ENCODE peak calls at places on chromosomes 7 and 10, in seven cellular contexts. One of them, this sample, is unnamed.

GRCh38 chr7:135098391-135098790 is 49.5 kb upstream of the TMEM140 start:
- DNase-seq in NCI-H1092 treated with DMSO at 0.1 percent for 48 hours: no peak
- DNase-seq in EL: peak
- DNase-seq in CD8-positive, alpha-beta memory T cell: no peak
- DNase-seq in naive thymus-derived CD4-positive, alpha-beta T cell: no peak
- DNase-seq in D341Med: no peak
- DNase-seq in stimulated activated CD8-positive, alpha-beta memory T cell treated with anti-CD3 and anti-CD28 coated beads, Interleukin-4, amount 100 ng/mL, for 4 hours: no peak
- DNase-seq in this sample: no peak

GRCh38 chr7:22016547-22016946 is 70.8 kb upstream of the CDCA7L start:
- DNase-seq in D341Med: peak
- DNase-seq in CD8-positive, alpha-beta memory T cell: no peak
- DNase-seq in NCI-H1092 treated with DMSO at 0.1 percent for 48 hours: peak
- DNase-seq in naive thymus-derived CD4-positive, alpha-beta T cell: no peak
- DNase-seq in EL: no peak
- DNase-seq in stimulated activated CD8-positive, alpha-beta memory T cell treated with anti-CD3 and anti-CD28 coated beads, Interleukin-4, amount 100 ng/mL, for 4 hours: no peak
- DNase-seq in this sample: peak

GRCh38 chr10:15595260-15595659 is 124.5 kb downstream of the ITGA8 start:
- DNase-seq in D341Med: no peak
- DNase-seq in EL: no peak
- DNase-seq in CD8-positive, alpha-beta memory T cell: no peak
- DNase-seq in stimulated activated CD8-positive, alpha-beta memory T cell treated with anti-CD3 and anti-CD28 coated beads, Interleukin-4, amount 100 ng/mL, for 4 hours: no peak
- DNase-seq in NCI-H1092 treated with DMSO at 0.1 percent for 48 hours: no peak
- DNase-seq in naive thymus-derived CD4-positive, alpha-beta T cell: no peak
- DNase-seq in this sample: no peak

GRCh38 chr10:33507662-33508425 is 173.4 kb upstream of the NRP1 start:
- DNase-seq in EL: no peak
- DNase-seq in D341Med: no peak
- DNase-seq in CD8-positive, alpha-beta memory T cell: no peak
- DNase-seq in NCI-H1092 treated with DMSO at 0.1 percent for 48 hours: no peak
- DNase-seq in stimulated activated CD8-positive, alpha-beta memory T cell treated with anti-CD3 and anti-CD28 coated beads, Interleukin-4, amount 100 ng/mL, for 4 hours: no peak
- DNase-seq in naive thymus-derived CD4-positive, alpha-beta T cell: no peak
- DNase-seq in this sample: no peak

GRCh38 chr10:113681533-113682470 is 2.1 kb downstream of the CASP7 start:
- DNase-seq in NCI-H1092 treated with DMSO at 0.1 percent for 48 hours: no peak
- DNase-seq in CD8-positive, alpha-beta memory T cell: no peak
- DNase-seq in D341Med: no peak
- DNase-seq in naive thymus-derived CD4-positive, alpha-beta T cell: no peak
- DNase-seq in EL: no peak
- DNase-seq in stimulated activated CD8-positive, alpha-beta memory T cell treated with anti-CD3 and anti-CD28 coated beads, Interleukin-4, amount 100 ng/mL, for 4 hours: no peak
- DNase-seq in this sample: no peak

GRCh38 chr10:61164458-61165160 is 220.6 kb upstream of the RHOBTB1 start:
- DNase-seq in naive thymus-derived CD4-positive, alpha-beta T cell: no peak
- DNase-seq in EL: peak
- DNase-seq in CD8-positive, alpha-beta memory T cell: no peak
- DNase-seq in stimulated activated CD8-positive, alpha-beta memory T cell treated with anti-CD3 and anti-CD28 coated beads, Interleukin-4, amount 100 ng/mL, for 4 hours: no peak
- DNase-seq in NCI-H1092 treated with DMSO at 0.1 percent for 48 hours: no peak
- DNase-seq in D341Med: no peak
- DNase-seq in this sample: no peak

GRCh38 chr10:2968401-2968800 is 98.9 kb upstream of the PFKP start:
- DNase-seq in naive thymus-derived CD4-positive, alpha-beta T cell: no peak
- DNase-seq in NCI-H1092 treated with DMSO at 0.1 percent for 48 hours: no peak
- DNase-seq in stimulated activated CD8-positive, alpha-beta memory T cell treated with anti-CD3 and anti-CD28 coated beads, Interleukin-4, amount 100 ng/mL, for 4 hours: no peak
- DNase-seq in EL: peak
- DNase-seq in D341Med: no peak
- DNase-seq in CD8-positive, alpha-beta memory T cell: no peak
- DNase-seq in this sample: no peak

GRCh38 chr7:103373866-103374643 is 26.6 kb downstream of the PSMC2 start:
- DNase-seq in CD8-positive, alpha-beta memory T cell: no peak
- DNase-seq in naive thymus-derived CD4-positive, alpha-beta T cell: no peak
- DNase-seq in EL: no peak
- DNase-seq in stimulated activated CD8-positive, alpha-beta memory T cell treated with anti-CD3 and anti-CD28 coated beads, Interleukin-4, amount 100 ng/mL, for 4 hours: no peak
- DNase-seq in D341Med: no peak
- DNase-seq in NCI-H1092 treated with DMSO at 0.1 percent for 48 hours: peak
- DNase-seq in this sample: no peak

GRCh38 chr10:79274279-79275104 is 72.8 kb upstream of the PPIF start:
- DNase-seq in CD8-positive, alpha-beta memory T cell: no peak
- DNase-seq in stimulated activated CD8-positive, alpha-beta memory T cell treated with anti-CD3 and anti-CD28 coated beads, Interleukin-4, amount 100 ng/mL, for 4 hours: no peak
- DNase-seq in EL: no peak
- DNase-seq in naive thymus-derived CD4-positive, alpha-beta T cell: no peak
- DNase-seq in D341Med: peak
- DNase-seq in NCI-H1092 treated with DMSO at 0.1 percent for 48 hours: peak
- DNase-seq in this sample: no peak

GRCh38 chr7:21336743-21337142 is 91.1 kb upstream of the SP4 start:
- DNase-seq in stimulated activated CD8-positive, alpha-beta memory T cell treated with anti-CD3 and anti-CD28 coated beads, Interleukin-4, amount 100 ng/mL, for 4 hours: no peak
- DNase-seq in EL: no peak
- DNase-seq in naive thymus-derived CD4-positive, alpha-beta T cell: no peak
- DNase-seq in CD8-positive, alpha-beta memory T cell: no peak
- DNase-seq in NCI-H1092 treated with DMSO at 0.1 percent for 48 hours: no peak
- DNase-seq in D341Med: no peak
- DNase-seq in this sample: peak

GRCh38 chr10:13765641-13766341 is 179.0 kb downstream of the PRPF18 start:
- DNase-seq in NCI-H1092 treated with DMSO at 0.1 percent for 48 hours: no peak
- DNase-seq in CD8-positive, alpha-beta memory T cell: no peak
- DNase-seq in stimulated activated CD8-positive, alpha-beta memory T cell treated with anti-CD3 and anti-CD28 coated beads, Interleukin-4, amount 100 ng/mL, for 4 hours: no peak
- DNase-seq in D341Med: no peak
- DNase-seq in EL: no peak
- DNase-seq in naive thymus-derived CD4-positive, alpha-beta T cell: no peak
- DNase-seq in this sample: no peak

GRCh38 chr7:117071597-117071996 is 118.3 kb downstream of the ST7 start:
- DNase-seq in naive thymus-derived CD4-positive, alpha-beta T cell: no peak
- DNase-seq in D341Med: no peak
- DNase-seq in CD8-positive, alpha-beta memory T cell: no peak
- DNase-seq in NCI-H1092 treated with DMSO at 0.1 percent for 48 hours: peak
- DNase-seq in stimulated activated CD8-positive, alpha-beta memory T cell treated with anti-CD3 and anti-CD28 coated beads, Interleukin-4, amount 100 ng/mL, for 4 hours: no peak
- DNase-seq in EL: no peak
- DNase-seq in this sample: peak

GRCh38 chr7:82235710-82236109 is 207.9 kb downstream of the CACNA2D1 start:
- DNase-seq in naive thymus-derived CD4-positive, alpha-beta T cell: no peak
- DNase-seq in EL: peak
- DNase-seq in D341Med: no peak
- DNase-seq in stimulated activated CD8-positive, alpha-beta memory T cell treated with anti-CD3 and anti-CD28 coated beads, Interleukin-4, amount 100 ng/mL, for 4 hours: no peak
- DNase-seq in NCI-H1092 treated with DMSO at 0.1 percent for 48 hours: peak
- DNase-seq in CD8-positive, alpha-beta memory T cell: no peak
- DNase-seq in this sample: peak

GRCh38 chr7:118233799-118234198 is 9.3 kb downstream of the ANKRD7 start:
- DNase-seq in NCI-H1092 treated with DMSO at 0.1 percent for 48 hours: no peak
- DNase-seq in EL: no peak
- DNase-seq in D341Med: no peak
- DNase-seq in naive thymus-derived CD4-positive, alpha-beta T cell: no peak
- DNase-seq in stimulated activated CD8-positive, alpha-beta memory T cell treated with anti-CD3 and anti-CD28 coated beads, Interleukin-4, amount 100 ng/mL, for 4 hours: no peak
- DNase-seq in CD8-positive, alpha-beta memory T cell: no peak
- DNase-seq in this sample: no peak

GRCh38 chr10:61621538-61622150 is 41.1 kb upstream of the CABCOCO1 start:
- DNase-seq in CD8-positive, alpha-beta memory T cell: no peak
- DNase-seq in D341Med: no peak
- DNase-seq in NCI-H1092 treated with DMSO at 0.1 percent for 48 hours: peak
- DNase-seq in stimulated activated CD8-positive, alpha-beta memory T cell treated with anti-CD3 and anti-CD28 coated beads, Interleukin-4, amount 100 ng/mL, for 4 hours: no peak
- DNase-seq in naive thymus-derived CD4-positive, alpha-beta T cell: no peak
- DNase-seq in EL: no peak
- DNase-seq in this sample: peak

GRCh38 chr7:44761207-44762161 is 12.8 kb downstream of the ZMIZ2 start:
- DNase-seq in naive thymus-derived CD4-positive, alpha-beta T cell: no peak
- DNase-seq in stimulated activated CD8-positive, alpha-beta memory T cell treated with anti-CD3 and anti-CD28 coated beads, Interleukin-4, amount 100 ng/mL, for 4 hours: no peak
- DNase-seq in CD8-positive, alpha-beta memory T cell: no peak
- DNase-seq in D341Med: no peak
- DNase-seq in EL: no peak
- DNase-seq in NCI-H1092 treated with DMSO at 0.1 percent for 48 hours: no peak
- DNase-seq in this sample: no peak

GRCh38 chr10:113756940-113757543 is 5.6 kb downstream of the PLEKHS1 start:
- DNase-seq in naive thymus-derived CD4-positive, alpha-beta T cell: no peak
- DNase-seq in NCI-H1092 treated with DMSO at 0.1 percent for 48 hours: no peak
- DNase-seq in CD8-positive, alpha-beta memory T cell: no peak
- DNase-seq in D341Med: no peak
- DNase-seq in stimulated activated CD8-positive, alpha-beta memory T cell treated with anti-CD3 and anti-CD28 coated beads, Interleukin-4, amount 100 ng/mL, for 4 hours: no peak
- DNase-seq in EL: no peak
- DNase-seq in this sample: no peak

GRCh38 chr7:65983965-65984654 is 2.1 kb upstream of the GUSB start:
- DNase-seq in NCI-H1092 treated with DMSO at 0.1 percent for 48 hours: no peak
- DNase-seq in CD8-positive, alpha-beta memory T cell: no peak
- DNase-seq in naive thymus-derived CD4-positive, alpha-beta T cell: no peak
- DNase-seq in EL: peak
- DNase-seq in stimulated activated CD8-positive, alpha-beta memory T cell treated with anti-CD3 and anti-CD28 coated beads, Interleukin-4, amount 100 ng/mL, for 4 hours: no peak
- DNase-seq in D341Med: no peak
- DNase-seq in this sample: no peak

GRCh38 chr7:44416941-44417340 is 73.5 kb downstream of the NUDCD3 start:
- DNase-seq in CD8-positive, alpha-beta memory T cell: no peak
- DNase-seq in NCI-H1092 treated with DMSO at 0.1 percent for 48 hours: no peak
- DNase-seq in naive thymus-derived CD4-positive, alpha-beta T cell: no peak
- DNase-seq in D341Med: no peak
- DNase-seq in EL: no peak
- DNase-seq in stimulated activated CD8-positive, alpha-beta memory T cell treated with anti-CD3 and anti-CD28 coated beads, Interleukin-4, amount 100 ng/mL, for 4 hours: no peak
- DNase-seq in this sample: no peak

GRCh38 chr10:110679633-110680472 is 35.7 kb downstream of the RBM20 start:
- DNase-seq in stimulated activated CD8-positive, alpha-beta memory T cell treated with anti-CD3 and anti-CD28 coated beads, Interleukin-4, amount 100 ng/mL, for 4 hours: no peak
- DNase-seq in D341Med: peak
- DNase-seq in NCI-H1092 treated with DMSO at 0.1 percent for 48 hours: no peak
- DNase-seq in CD8-positive, alpha-beta memory T cell: no peak
- DNase-seq in EL: no peak
- DNase-seq in naive thymus-derived CD4-positive, alpha-beta T cell: no peak
- DNase-seq in this sample: peak

GRCh38 chr10:63767512-63767911 is 246.3 kb downstream of the REEP3 start:
- DNase-seq in naive thymus-derived CD4-positive, alpha-beta T cell: no peak
- DNase-seq in CD8-positive, alpha-beta memory T cell: no peak
- DNase-seq in stimulated activated CD8-positive, alpha-beta memory T cell treated with anti-CD3 and anti-CD28 coated beads, Interleukin-4, amount 100 ng/mL, for 4 hours: no peak
- DNase-seq in EL: peak
- DNase-seq in D341Med: no peak
- DNase-seq in NCI-H1092 treated with DMSO at 0.1 percent for 48 hours: peak
- DNase-seq in this sample: no peak

GRCh38 chr7:74598558-74598957 is 59.0 kb upstream of the GTF2I start:
- DNase-seq in NCI-H1092 treated with DMSO at 0.1 percent for 48 hours: no peak
- DNase-seq in stimulated activated CD8-positive, alpha-beta memory T cell treated with anti-CD3 and anti-CD28 coated beads, Interleukin-4, amount 100 ng/mL, for 4 hours: no peak
- DNase-seq in D341Med: no peak
- DNase-seq in EL: peak
- DNase-seq in naive thymus-derived CD4-positive, alpha-beta T cell: no peak
- DNase-seq in CD8-positive, alpha-beta memory T cell: no peak
- DNase-seq in this sample: no peak

GRCh38 chr10:23522345-23522744 is 83.5 kb downstream of the OTUD1 start:
- DNase-seq in NCI-H1092 treated with DMSO at 0.1 percent for 48 hours: no peak
- DNase-seq in D341Med: no peak
- DNase-seq in naive thymus-derived CD4-positive, alpha-beta T cell: no peak
- DNase-seq in EL: peak
- DNase-seq in stimulated activated CD8-positive, alpha-beta memory T cell treated with anti-CD3 and anti-CD28 coated beads, Interleukin-4, amount 100 ng/mL, for 4 hours: no peak
- DNase-seq in CD8-positive, alpha-beta memory T cell: no peak
- DNase-seq in this sample: no peak

GRCh38 chr10:97612386-97612785 is 20.9 kb downstream of the MORN4 start:
- DNase-seq in naive thymus-derived CD4-positive, alpha-beta T cell: no peak
- DNase-seq in D341Med: no peak
- DNase-seq in NCI-H1092 treated with DMSO at 0.1 percent for 48 hours: no peak
- DNase-seq in CD8-positive, alpha-beta memory T cell: no peak
- DNase-seq in EL: peak
- DNase-seq in stimulated activated CD8-positive, alpha-beta memory T cell treated with anti-CD3 and anti-CD28 coated beads, Interleukin-4, amount 100 ng/mL, for 4 hours: no peak
- DNase-seq in this sample: peak

GRCh38 chr7:117567781-117568180 is 88.0 kb downstream of the CFTR start:
- DNase-seq in naive thymus-derived CD4-positive, alpha-beta T cell: no peak
- DNase-seq in CD8-positive, alpha-beta memory T cell: no peak
- DNase-seq in NCI-H1092 treated with DMSO at 0.1 percent for 48 hours: no peak
- DNase-seq in stimulated activated CD8-positive, alpha-beta memory T cell treated with anti-CD3 and anti-CD28 coated beads, Interleukin-4, amount 100 ng/mL, for 4 hours: no peak
- DNase-seq in D341Med: no peak
- DNase-seq in EL: no peak
- DNase-seq in this sample: no peak

GRCh38 chr10:73953665-73954064 is 42.7 kb downstream of the PLAU start:
- DNase-seq in D341Med: no peak
- DNase-seq in stimulated activated CD8-positive, alpha-beta memory T cell treated with anti-CD3 and anti-CD28 coated beads, Interleukin-4, amount 100 ng/mL, for 4 hours: no peak
- DNase-seq in naive thymus-derived CD4-positive, alpha-beta T cell: no peak
- DNase-seq in CD8-positive, alpha-beta memory T cell: no peak
- DNase-seq in EL: no peak
- DNase-seq in NCI-H1092 treated with DMSO at 0.1 percent for 48 hours: no peak
- DNase-seq in this sample: no peak

GRCh38 chr7:19617921-19618320 is 90.9 kb downstream of the POLR1F start:
- DNase-seq in EL: no peak
- DNase-seq in naive thymus-derived CD4-positive, alpha-beta T cell: no peak
- DNase-seq in stimulated activated CD8-positive, alpha-beta memory T cell treated with anti-CD3 and anti-CD28 coated beads, Interleukin-4, amount 100 ng/mL, for 4 hours: no peak
- DNase-seq in NCI-H1092 treated with DMSO at 0.1 percent for 48 hours: no peak
- DNase-seq in CD8-positive, alpha-beta memory T cell: no peak
- DNase-seq in D341Med: no peak
- DNase-seq in this sample: no peak

GRCh38 chr7:14016950-14017349 is 27.5 kb upstream of the ETV1 start:
- DNase-seq in stimulated activated CD8-positive, alpha-beta memory T cell treated with anti-CD3 and anti-CD28 coated beads, Interleukin-4, amount 100 ng/mL, for 4 hours: no peak
- DNase-seq in naive thymus-derived CD4-positive, alpha-beta T cell: no peak
- DNase-seq in EL: no peak
- DNase-seq in CD8-positive, alpha-beta memory T cell: no peak
- DNase-seq in NCI-H1092 treated with DMSO at 0.1 percent for 48 hours: no peak
- DNase-seq in D341Med: no peak
- DNase-seq in this sample: no peak

GRCh38 chr10:119818889-119819270 is 53.8 kb downstream of the MCMBP start:
- DNase-seq in D341Med: no peak
- DNase-seq in NCI-H1092 treated with DMSO at 0.1 percent for 48 hours: no peak
- DNase-seq in naive thymus-derived CD4-positive, alpha-beta T cell: no peak
- DNase-seq in EL: no peak
- DNase-seq in CD8-positive, alpha-beta memory T cell: no peak
- DNase-seq in stimulated activated CD8-positive, alpha-beta memory T cell treated with anti-CD3 and anti-CD28 coated beads, Interleukin-4, amount 100 ng/mL, for 4 hours: no peak
- DNase-seq in this sample: no peak

GRCh38 chr7:127629268-127629854 is 11.4 kb upstream of the PAX4 start:
- DNase-seq in stimulated activated CD8-positive, alpha-beta memory T cell treated with anti-CD3 and anti-CD28 coated beads, Interleukin-4, amount 100 ng/mL, for 4 hours: no peak
- DNase-seq in EL: peak
- DNase-seq in naive thymus-derived CD4-positive, alpha-beta T cell: no peak
- DNase-seq in D341Med: peak
- DNase-seq in NCI-H1092 treated with DMSO at 0.1 percent for 48 hours: peak
- DNase-seq in CD8-positive, alpha-beta memory T cell: peak
- DNase-seq in this sample: peak

GRCh38 chr10:89219512-89220218 is 12.5 kb upstream of the CH25H start:
- DNase-seq in naive thymus-derived CD4-positive, alpha-beta T cell: no peak
- DNase-seq in CD8-positive, alpha-beta memory T cell: no peak
- DNase-seq in stimulated activated CD8-positive, alpha-beta memory T cell treated with anti-CD3 and anti-CD28 coated beads, Interleukin-4, amount 100 ng/mL, for 4 hours: no peak
- DNase-seq in NCI-H1092 treated with DMSO at 0.1 percent for 48 hours: no peak
- DNase-seq in D341Med: no peak
- DNase-seq in EL: no peak
- DNase-seq in this sample: no peak

This sample was measured in NCI-H146.